ENCODE peak calls at places on chromosomes 5 and 9, in four cellular contexts. N is neuronal stem cell, K is IMR-90, V is mesendoderm. U is an unnamed sample.
A peak's percentile ranks its signal among the peaks of the same experiment; 100 is the strongest.

GRCh38 chr5:78526049-78526525 is 122.5 kb downstream of the LHFPL2 start:
- DNase-seq in N (no peak), V (no peak), K (peak; percentile 81), U (no peak)

GRCh38 chr9:20524776-20525175 is 97.5 kb downstream of the MLLT3 start:
- DNase-seq in K (no peak), V (peak; percentile 67), N (no peak), U (no peak)

GRCh38 chr5:96427823-96428222 is 5.2 kb downstream of the PCSK1 start:
- DNase-seq in N (no peak), K (peak; percentile 15), V (peak; percentile 57), U (no peak)

GRCh38 chr9:38130724-38131123 is 61.7 kb upstream of the SHB start:
- DNase-seq in K (no peak), N (no peak), V (no peak), U (no peak)

GRCh38 chr9:125764198-125764597 is 17.0 kb downstream of the PBX3 start:
- DNase-seq in N (no peak), V (no peak), K (no peak), U (no peak)

GRCh38 chr9:112006361-112007020 is 109.9 kb downstream of the UGCG start:
- DNase-seq in V (peak; percentile 16), K (no peak), N (no peak), U (no peak)

GRCh38 chr9:2819165-2819564 is 24.7 kb downstream of the PUM3 start:
- DNase-seq in K (no peak), N (no peak), V (no peak), U (no peak)

GRCh38 chr5:147509041-147509709 is 693 bp downstream of the DPYSL3 start:
- DNase-seq in N (peak; percentile 29), K (peak; percentile 16), V (peak; percentile 50), U (no peak)

GRCh38 chr9:17398351-17398750 is 180.5 kb upstream of the SH3GL2 start:
- DNase-seq in N (no peak), V (peak; percentile 18), K (peak; percentile 52), U (peak; percentile 32)

GRCh38 chr9:109013678-109014145 is 413 bp upstream of the CTNNAL1 start:
- DNase-seq in V (no peak), K (no peak), N (no peak), U (no peak)

DNA sequence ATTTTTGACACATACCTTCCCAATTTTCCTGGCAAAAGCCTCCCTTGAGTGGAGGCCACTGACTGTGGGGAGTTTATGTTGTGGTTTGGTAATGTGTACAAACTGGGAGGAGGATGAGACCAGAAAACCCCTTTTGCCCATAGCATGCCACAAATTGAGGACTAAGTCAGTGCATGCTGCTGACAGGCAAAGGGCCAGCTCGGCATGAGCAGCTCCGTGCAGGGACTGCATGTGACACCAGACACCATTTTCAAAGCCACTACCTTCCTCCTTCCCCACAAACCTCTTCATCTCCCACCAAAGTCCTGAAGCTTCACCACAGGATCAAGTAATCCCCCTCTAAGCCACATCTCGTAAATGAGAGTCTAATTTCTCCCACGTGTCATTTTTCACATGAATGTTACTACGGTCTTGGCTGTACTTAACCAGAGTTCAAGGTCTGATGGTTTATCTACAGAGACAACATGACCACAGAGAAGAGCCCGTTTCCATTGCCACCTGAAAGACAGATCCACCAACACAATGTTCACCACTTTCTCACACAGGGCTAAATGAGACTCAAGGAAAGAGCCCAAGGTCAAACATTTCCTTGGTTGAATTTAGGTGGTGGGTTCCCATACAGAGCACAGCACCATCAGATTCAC is 106.5 kb downstream of the NFIB start:
- DNase-seq in K (no peak), V (no peak), N (no peak), U (no peak)
- H2AK5ac ChIP-seq in K (no peak overlapping the region), V (no peak overlapping the region), N (no peak overlapping the region), U (no peak overlapping the region)

DNA sequence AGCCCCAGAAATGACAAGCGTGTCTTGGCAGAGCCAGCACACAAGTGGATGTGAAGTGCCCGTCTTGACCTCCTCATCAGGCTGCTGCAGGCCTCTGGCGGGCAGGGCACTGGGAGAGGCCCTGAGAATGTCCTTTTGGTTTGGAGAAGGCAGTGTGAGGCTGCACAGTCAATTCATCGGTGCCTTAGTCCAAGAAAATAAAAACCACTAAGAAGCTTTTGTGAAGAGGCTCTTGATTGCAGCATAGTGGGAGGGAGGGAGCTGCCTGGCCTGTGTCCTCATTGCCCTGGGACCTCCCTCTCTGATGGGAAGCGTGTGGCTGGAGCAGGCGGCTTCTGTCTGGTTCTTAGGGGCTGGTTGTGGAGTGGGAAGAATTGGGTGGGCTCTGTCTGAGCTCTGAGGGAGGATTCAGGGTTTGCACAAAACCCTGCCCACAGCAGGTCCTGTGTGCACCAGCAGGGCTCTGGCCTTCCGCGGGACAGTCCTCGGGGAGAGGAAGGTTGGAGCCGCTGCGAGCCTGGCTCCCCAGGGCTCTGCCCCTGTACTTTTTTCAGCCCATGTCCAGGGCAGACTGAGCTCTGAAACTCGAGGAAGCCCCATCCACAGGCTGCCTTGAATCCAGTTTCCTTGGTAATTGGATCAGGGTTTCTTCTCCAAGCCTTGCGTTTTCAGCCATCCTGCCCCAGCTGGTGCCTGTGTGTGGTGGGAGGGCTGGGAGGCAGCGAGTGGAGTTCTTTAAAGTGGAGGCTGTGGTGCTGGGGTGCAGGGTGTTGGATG is 1.1 kb downstream of the HRCT1 start:
- DNase-seq in N (no peak), V (peak; percentile 53), K (peak; percentile 75), U (peak; percentile 31)
- H2AK5ac ChIP-seq in N (peak overlapping the region; percentile 40), V (no peak overlapping the region), K (peak overlapping the region; percentile 99), U (peak overlapping the region; percentile 36)

GRCh38 chr5:180346358-180346757 is 6.8 kb downstream of the GFPT2 start:
- DNase-seq in V (no peak), K (no peak), N (no peak), U (no peak)
- H2AK5ac ChIP-seq in V (no peak overlapping the region), K (no peak overlapping the region), N (no peak overlapping the region), U (no peak overlapping the region)

GRCh38 chr9:133379153-133380086 is 3.3 kb downstream of the STKLD1 start:
- DNase-seq in K (no peak), V (no peak), N (no peak), U (no peak)
- H2AK5ac ChIP-seq in K (no peak overlapping the region), V (no peak overlapping the region), N (peak overlapping the region; percentile 40), U (no peak overlapping the region)

DNA sequence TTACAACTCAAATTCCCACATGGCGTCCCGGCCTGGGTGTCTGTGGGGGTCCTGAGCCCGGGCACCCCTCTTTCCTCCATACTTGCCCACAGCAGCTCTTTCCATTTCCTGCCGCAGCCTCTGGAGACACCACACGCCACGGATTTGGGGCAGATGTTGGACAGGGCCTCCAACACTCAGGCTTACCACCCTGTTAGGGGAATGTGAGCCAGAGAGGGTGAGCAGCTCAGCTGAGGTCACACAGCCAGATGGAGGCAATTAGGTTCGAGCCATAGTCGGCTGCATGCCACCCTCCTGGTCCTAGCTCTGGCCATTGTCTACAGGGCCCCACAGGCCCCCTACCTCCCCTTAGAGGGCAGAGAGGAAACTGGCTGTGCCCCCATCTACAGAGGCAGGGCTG is 75.6 kb upstream of the STXBP1 start:
- DNase-seq in N (no peak), V (no peak), K (no peak), U (no peak)
- H2AK5ac ChIP-seq in N (peak overlapping the region; percentile 96), V (no peak overlapping the region), K (peak overlapping the region; percentile 90), U (peak overlapping the region; percentile 40)

GRCh38 chr5:83972236-83972635 is 251.6 kb upstream of the HAPLN1 start:
- DNase-seq in N (no peak), K (peak; percentile 58), V (peak; percentile 17), U (no peak)
- H2AK5ac ChIP-seq in N (no peak overlapping the region), K (peak overlapping the region; percentile 7), V (no peak overlapping the region), U (no peak overlapping the region)

DNA sequence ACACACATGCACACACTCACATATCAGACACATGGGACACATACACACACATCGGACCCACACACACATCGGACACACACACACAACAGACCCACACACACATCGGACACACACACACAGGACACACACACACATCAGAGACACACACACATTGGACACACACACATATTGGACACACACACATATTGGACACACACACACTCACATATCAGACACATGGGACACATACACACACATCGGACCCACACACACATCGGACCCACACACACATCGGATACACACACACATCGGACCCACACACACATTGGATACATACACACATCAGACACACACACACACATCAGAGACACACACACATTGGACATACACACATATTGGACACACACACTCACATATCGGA is 12.8 kb upstream of the LAMC3 start:
- DNase-seq in V (no peak), K (no peak), N (no peak), U (no peak)
- H2AK5ac ChIP-seq in V (peak overlapping the region; percentile 22), K (peak overlapping the region; percentile 89), N (no peak overlapping the region), U (no peak overlapping the region)

GRCh38 chr9:136685792-136686533 is 1.3 kb downstream of the AGPAT2 start:
- DNase-seq in V (no peak), K (no peak), N (no peak), U (no peak)

GRCh38 chr9:136684339-136684738 is 2.9 kb downstream of the AGPAT2 start:
- DNase-seq in V (no peak), N (no peak), K (no peak), U (no peak)

GRCh38 chr9:136685216-136685615 is 2.0 kb downstream of the AGPAT2 start:
- DNase-seq in K (no peak), V (no peak), N (no peak), U (no peak)

GRCh38 chr9:136683755-136684154 is 3.5 kb downstream of the AGPAT2 start:
- DNase-seq in N (no peak), V (no peak), K (no peak), U (no peak)

DNA sequence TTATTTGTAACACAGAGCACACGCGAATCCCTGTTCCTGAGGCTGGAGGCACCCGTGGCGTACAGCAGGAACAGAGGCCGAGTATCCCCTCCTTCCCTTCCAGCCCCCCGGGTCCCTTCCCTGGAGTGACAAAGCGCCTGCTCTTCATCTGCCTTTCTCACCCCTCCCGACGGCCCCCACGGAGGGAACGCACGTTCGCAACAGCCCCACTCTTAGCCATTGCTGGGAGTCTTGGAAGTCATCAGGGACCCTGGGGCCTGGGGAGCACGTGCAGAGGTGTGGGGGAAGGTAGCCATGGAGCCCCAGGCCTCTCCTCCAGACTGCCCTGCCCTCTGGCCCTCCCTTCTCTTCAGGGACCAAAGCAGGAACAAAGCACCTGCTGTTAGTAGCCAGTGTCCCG is 2.5 kb downstream of the AGPAT2 start:
- DNase-seq in N (no peak), K (no peak), V (no peak), U (no peak)
- H2AK5ac ChIP-seq in N (peak overlapping the region; percentile 27), K (no peak overlapping the region), V (no peak overlapping the region), U (no peak overlapping the region)